ENCODE peak calls at places on chromosomes 4 and X, in nine cellular contexts. X is GM12878, E is K562, L is esophagus muscularis mucosa, H is transverse colon, B is ovary, G is sigmoid colon, P is stomach, D is A549. V is an unnamed sample.

GRCh38 chr4:103902730-103903129 is 182.9 kb upstream of the TACR3 start:
- DNase-seq in D (no peak), L (no peak), B (no peak), P (no peak), G (no peak), E (no peak), X (no peak), H (no peak), V (no peak)

GRCh38 chr4:17232575-17233253 is 279.2 kb downstream of the QDPR start:
- DNase-seq in H (no peak), D (no peak), X (no peak), P (peak; percentile 30), B (no peak), G (peak; percentile 68), E (no peak), L (no peak), V (no peak)

GRCh38 chr4:148258526-148258925 is 183.7 kb downstream of the NR3C2 start:
- DNase-seq in G (peak; percentile 79), L (no peak), H (no peak), D (no peak), X (no peak), E (no peak), P (no peak), B (no peak), V (no peak)

GRCh38 chr4:5882947-5883346 is 9.9 kb downstream of the CRMP1 start:
- DNase-seq in H (no peak), D (no peak), G (no peak), L (no peak), X (no peak), B (no peak), P (no peak), E (no peak), V (no peak)

GRCh38 chr4:75004755-75005668 is 72.1 kb downstream of the PARM1 start:
- DNase-seq in G (no peak), X (peak; percentile 71), E (no peak), H (no peak), P (peak; percentile 73), L (no peak), D (no peak), B (no peak), V (no peak)

GRCh38 chr4:185464184-185464583 is 7.3 kb downstream of the CCDC110 start:
- DNase-seq in L (no peak), X (no peak), H (no peak), E (no peak), P (no peak), B (no peak), G (no peak), D (no peak), V (no peak)

GRCh38 chr4:116122131-116122530 is 963.2 kb downstream of the TRAM1L1 start:
- DNase-seq in X (no peak), P (no peak), D (peak; percentile 7), E (no peak), H (no peak), B (no peak), G (no peak), L (no peak), V (no peak)

GRCh38 chrX:3066555-3066954 is 25.3 kb downstream of the ARSF start:
- DNase-seq in G (no peak), D (no peak), B (no peak), L (no peak), E (no peak), H (no peak), X (no peak), P (no peak), V (no peak)

GRCh38 chr4:76301775-76302162 is 4.8 kb upstream of the STBD1 start:
- DNase-seq in P (no peak), G (no peak), B (no peak), D (no peak), L (no peak), X (no peak), H (no peak), E (no peak), V (no peak)

DNA sequence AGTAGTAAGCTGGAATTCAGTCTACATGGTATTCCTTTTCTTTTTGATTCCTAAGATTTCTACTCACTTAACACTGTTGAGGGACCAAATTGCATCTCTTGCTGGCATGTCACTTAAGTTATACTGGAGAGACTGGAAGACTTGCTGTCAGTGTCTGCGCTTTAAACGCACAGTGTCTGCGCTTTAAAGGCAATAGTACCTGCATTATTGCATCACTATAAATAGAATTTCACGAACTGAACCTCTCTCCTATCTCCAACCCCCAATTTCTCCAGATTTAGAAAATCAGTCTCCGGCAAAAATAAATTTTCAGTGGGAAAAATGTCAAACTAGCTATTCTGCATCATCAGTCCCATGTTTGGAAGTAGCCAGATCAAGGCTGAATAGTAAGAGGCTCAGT is 21.2 kb downstream of the SMAD1 start:
- DNase-seq in B (no peak), D (no peak), E (no peak), L (no peak), P (no peak), H (no peak), X (no peak), G (no peak), V (no peak)
- H3K4me1 ChIP-seq in B (peaks cover 3% of the 10 kb centered on the region), D (peaks cover 7% of the 10 kb centered on the region), E (no peaks in the 10 kb centered on the region), L (peaks cover 50% of the 10 kb centered on the region), P (peaks cover 12% of the 10 kb centered on the region), H (peaks cover 16% of the 10 kb centered on the region), X (peaks cover 21% of the 10 kb centered on the region), G (peaks cover 44% of the 10 kb centered on the region), V (peaks cover 9% of the 10 kb centered on the region)

DNA sequence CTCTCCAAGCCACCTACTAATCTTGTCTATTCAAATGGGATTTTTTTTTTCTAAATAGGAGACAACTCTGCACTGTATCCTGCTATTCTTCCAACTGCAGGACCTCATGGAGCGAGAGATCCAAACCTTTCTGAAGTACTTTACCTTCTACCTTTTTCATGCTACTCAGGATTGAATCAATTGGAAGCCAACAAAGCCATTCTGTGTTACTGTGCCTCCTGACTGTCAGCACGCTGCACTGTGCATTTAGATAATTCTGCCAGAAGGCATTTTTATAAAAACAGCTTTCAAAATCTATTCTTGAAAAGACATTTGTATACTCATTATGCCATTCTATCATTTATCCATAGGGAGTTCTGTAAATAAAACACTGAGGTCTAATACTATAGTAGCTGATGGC is 142.8 kb downstream of the SLIT2 start:
- DNase-seq in G (no peak), D (no peak), P (no peak), E (no peak), H (no peak), X (no peak), L (no peak), B (no peak), V (no peak)
- TF ChIP-seq EP300 in G (no peak), D (no peak), P (no peak), E (no peak), H (no peak), X (no peak), L (no peak), B (no peak), V (no peak)

DNA sequence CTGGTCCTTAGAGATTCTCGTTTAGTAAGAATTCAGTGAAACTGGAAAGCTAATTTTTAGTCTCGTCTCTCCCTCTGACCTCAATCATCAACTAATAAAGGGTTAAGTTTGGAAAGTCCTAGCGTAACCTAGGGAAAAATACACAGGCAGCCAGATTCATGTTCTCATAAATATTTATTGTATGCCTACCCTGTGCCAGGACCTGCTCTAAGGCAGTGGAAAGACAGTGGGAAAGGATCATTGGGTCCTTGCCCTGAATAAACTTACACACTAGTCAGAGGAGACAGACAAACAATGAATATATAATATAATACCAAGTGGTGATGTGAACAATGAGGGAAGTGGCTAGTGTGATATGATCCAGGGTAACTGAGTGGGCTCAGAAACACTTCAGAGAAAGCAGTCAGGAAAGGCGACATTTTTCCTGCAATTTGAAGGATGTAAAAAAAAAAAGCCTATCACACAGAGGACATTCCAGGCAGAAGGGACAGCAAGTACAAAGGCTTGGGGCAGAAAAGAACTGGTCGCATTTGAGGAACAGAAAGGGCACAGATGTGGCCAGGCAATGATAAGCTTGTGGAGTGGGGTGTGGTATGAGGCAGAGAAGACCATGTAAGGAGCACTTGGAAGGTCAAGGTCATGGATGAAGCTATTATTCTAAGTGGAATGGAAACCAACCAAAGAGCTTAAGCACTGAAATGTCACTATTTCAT is 128.8 kb downstream of the AMELX start:
- DNase-seq in E (no peak), B (no peak), P (no peak), G (no peak), X (no peak), D (no peak), L (no peak), H (no peak), V (no peak)
- H3K4me1 ChIP-seq in E (no peaks in the 10 kb centered on the region), B (peaks cover 4% of the 10 kb centered on the region), P (no peaks in the 10 kb centered on the region), G (no peaks in the 10 kb centered on the region), X (no peaks in the 10 kb centered on the region), D (no peaks in the 10 kb centered on the region), L (no peaks in the 10 kb centered on the region), H (no peaks in the 10 kb centered on the region), V (no peaks in the 10 kb centered on the region)

GRCh38 chr4:1293981-1294380 is 4.3 kb downstream of the MAEA start:
- DNase-seq in D (no peak), X (no peak), E (no peak), L (no peak), G (peak; percentile 41), B (peak; percentile 68), H (no peak), P (peak; percentile 71), V (no peak)
- TF ChIP-seq EP300 in D (no peak), X (no peak), E (no peak), L (no peak), G (no peak), B (no peak), H (no peak), P (no peak), V (no peak)

GRCh38 chr4:10962246-10962645 is 277.7 kb upstream of the CLNK start:
- DNase-seq in D (no peak), L (peak; percentile 55), H (no peak), P (no peak), B (no peak), G (no peak), X (no peak), E (no peak), V (no peak)
- H3K4me1 ChIP-seq in D (no peaks in the 10 kb centered on the region), L (no peaks in the 10 kb centered on the region), H (no peaks in the 10 kb centered on the region), P (no peaks in the 10 kb centered on the region), B (peaks cover 3% of the 10 kb centered on the region), G (peaks cover 26% of the 10 kb centered on the region), X (no peaks in the 10 kb centered on the region), E (no peaks in the 10 kb centered on the region), V (no peaks in the 10 kb centered on the region)

DNA sequence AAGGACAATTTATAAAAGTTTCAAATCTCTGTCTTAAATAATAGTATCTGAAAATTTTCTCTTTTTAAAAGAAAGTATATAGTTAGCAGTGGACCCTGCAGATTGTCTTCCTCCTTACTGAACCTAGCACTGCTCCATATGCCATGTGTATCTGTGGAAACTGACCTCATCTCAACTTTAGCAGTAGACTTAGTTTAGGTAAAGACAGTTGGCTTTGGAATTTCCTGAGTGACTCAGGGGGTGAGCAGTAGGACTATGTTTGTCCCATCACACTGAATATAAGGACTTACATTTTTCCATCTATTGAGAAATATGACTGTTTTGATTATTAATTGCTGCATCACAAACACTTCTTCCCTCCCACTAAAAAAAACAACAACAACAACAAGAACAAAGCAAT is 1658.1 kb downstream of the STIM2 start:
- DNase-seq in G (no peak), P (no peak), L (no peak), B (no peak), E (no peak), X (no peak), H (no peak), D (no peak), V (no peak)
- TF ChIP-seq EP300 in G (no peak), P (no peak), L (no peak), B (no peak), E (no peak), X (no peak), H (no peak), D (no peak), V (no peak)

DNA sequence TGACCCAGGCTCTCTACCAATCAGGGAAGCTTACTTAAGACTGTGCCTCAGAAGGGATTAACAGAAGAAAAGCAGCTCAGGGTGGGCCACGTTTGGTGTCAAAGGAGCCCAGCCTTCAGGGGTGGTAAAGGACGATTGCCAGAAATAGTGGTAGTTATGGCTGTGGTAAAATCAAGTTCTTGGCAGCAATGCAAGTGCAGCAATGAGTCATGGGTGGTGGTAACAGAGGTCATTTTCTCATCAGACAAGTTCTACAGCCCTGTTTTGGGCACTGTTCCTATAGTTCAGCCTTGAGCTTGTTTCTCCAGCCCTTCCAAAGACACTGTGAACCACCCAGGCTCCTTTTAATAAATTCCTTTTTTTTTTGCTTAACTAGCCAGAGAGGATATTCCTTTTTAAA is 120.3 kb downstream of the EFHC2 start:
- DNase-seq in G (no peak), E (no peak), X (no peak), L (no peak), B (peak; percentile 40), H (peak; percentile 58), P (peak; percentile 57), D (no peak), V (no peak)
- H3K4me1 ChIP-seq in G (no peaks in the 10 kb centered on the region), E (no peaks in the 10 kb centered on the region), X (no peaks in the 10 kb centered on the region), L (no peaks in the 10 kb centered on the region), B (peaks cover 4% of the 10 kb centered on the region), H (no peaks in the 10 kb centered on the region), P (no peaks in the 10 kb centered on the region), D (no peaks in the 10 kb centered on the region), V (no peaks in the 10 kb centered on the region)

V was measured in tibial nerve.